ENCODE peak calls at places on chromosomes 7 and 10, in ten cellular contexts. C, H, Q, I, N, E, G, K, J and Z are unnamed samples.

GRCh38 chr10:99536400-99537254 is 3.9 kb downstream of the NKX2-3 start:
- DNase-seq in G (no peak), H (no peak), C (peak; percentile 92), I (no peak), E (no peak), Q (no peak), K (no peak), N (no peak), J (no peak), Z (no peak)

GRCh38 chr7:4733936-4734528 is 41.4 kb upstream of the AP5Z1 start:
- DNase-seq in J (no peak), I (no peak), E (no peak), K (no peak), G (no peak), C (no peak), H (no peak), N (no peak), Q (peak; percentile 51), Z (no peak)

GRCh38 chr10:83553366-83553765 is 585.9 kb upstream of the GHITM start:
- DNase-seq in H (no peak), I (no peak), E (no peak), C (no peak), J (no peak), Q (no peak), G (no peak), K (no peak), N (no peak), Z (no peak)

GRCh38 chr7:44764081-44764480 is 15.4 kb downstream of the ZMIZ2 start:
- DNase-seq in Q (no peak), E (no peak), H (no peak), G (no peak), C (no peak), N (no peak), K (no peak), I (no peak), J (no peak), Z (no peak)

GRCh38 chr7:149724661-149725425 is 48.5 kb downstream of the ZNF467 start:
- DNase-seq in E (no peak), Q (no peak), G (no peak), H (no peak), C (no peak), J (no peak), K (no peak), I (no peak), N (no peak), Z (no peak)

GRCh38 chr10:20768849-20769248 is 128.3 kb downstream of the NEBL start:
- DNase-seq in J (no peak), G (no peak), Q (no peak), E (no peak), I (no peak), N (no peak), H (no peak), K (no peak), C (peak; percentile 49), Z (no peak)

GRCh38 chr10:71600856-71601255 is 118.7 kb downstream of the C10orf105 start:
- DNase-seq in G (no peak), E (peak; percentile 55), Q (no peak), I (no peak), K (peak; percentile 64), C (no peak), J (peak; percentile 29), N (no peak), H (no peak), Z (no peak)

GRCh38 chr10:72069751-72070501 is 18.4 kb downstream of the SPOCK2 start:
- DNase-seq in I (no peak), K (no peak), E (no peak), C (peak; percentile 50), H (peak; percentile 24), G (no peak), N (no peak), Q (no peak), J (no peak), Z (no peak)

GRCh38 chr7:42232275-42232674 is 4.7 kb downstream of the GLI3 start:
- DNase-seq in Q (no peak), K (peak; percentile 15), E (peak; percentile 31), J (no peak), C (peak; percentile 83), H (no peak), I (no peak), N (no peak), G (no peak), Z (no peak)

DNA sequence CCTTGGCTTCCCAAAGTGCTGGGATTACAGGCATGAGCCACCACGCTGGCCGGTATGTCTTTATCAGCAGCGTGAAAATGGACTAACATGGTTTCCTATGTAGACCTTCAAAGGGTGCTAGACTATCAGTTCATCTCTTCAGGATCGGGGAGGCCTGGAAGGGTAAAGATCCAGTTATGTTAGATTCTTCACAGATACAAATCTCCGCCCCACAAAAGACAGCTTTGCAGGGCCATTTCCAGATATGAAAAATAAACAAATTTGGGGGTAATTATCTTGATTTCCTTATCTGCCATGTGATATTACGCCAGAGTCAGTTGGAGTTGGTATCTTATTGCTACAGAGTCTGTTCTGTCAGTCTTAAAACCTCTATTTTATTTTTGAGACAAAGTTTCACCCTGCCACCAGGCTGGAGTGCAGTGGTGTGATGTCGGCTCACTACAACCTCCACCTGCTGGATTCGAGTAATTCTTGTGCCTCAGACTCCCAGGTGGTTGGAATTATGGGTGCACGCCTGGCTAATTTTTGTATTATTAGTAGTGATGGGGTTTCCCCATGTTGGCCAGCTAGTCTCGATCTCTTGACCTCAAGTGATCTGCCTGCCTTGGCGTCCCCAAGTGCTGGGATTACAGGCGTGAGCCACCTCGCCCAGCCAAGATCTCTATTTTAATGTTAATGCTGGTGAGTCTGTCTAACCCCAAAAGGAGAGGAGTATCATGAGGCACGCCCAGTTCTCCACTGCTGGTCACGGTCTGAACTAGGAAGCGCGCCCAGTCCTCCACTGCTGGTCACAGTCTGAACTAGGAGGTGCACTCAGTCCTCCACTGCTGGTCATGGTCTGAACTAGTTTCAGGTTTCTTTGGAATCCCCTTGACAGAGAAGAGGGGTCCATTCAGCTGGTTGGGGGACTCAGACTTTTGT is 5.8 kb upstream of the LRRC27 start:
- DNase-seq in Q (no peak), I (no peak), G (no peak), C (no peak), N (no peak), E (no peak), J (no peak), H (no peak), K (no peak), Z (no peak)
- H3K4me3 ChIP-seq in Q (no peak overlapping the region), I (no peak overlapping the region), G (no peak overlapping the region), C (no peak overlapping the region), N (no peak overlapping the region), E (no peak overlapping the region), J (no peak overlapping the region), H (no peak overlapping the region), K (no peak overlapping the region), Z (no peak overlapping the region)

GRCh38 chr7:29619111-29619510 is 55.5 kb downstream of the PRR15 start:
- DNase-seq in E (no peak), K (no peak), N (no peak), G (no peak), H (no peak), I (no peak), Q (no peak), J (no peak), C (no peak), Z (no peak)
- H3K27ac ChIP-seq in E (no peak overlapping the region), K (no peak overlapping the region), N (no peak overlapping the region), G (no peak overlapping the region), H (no peak overlapping the region), I (no peak overlapping the region), Q (no peak overlapping the region), J (no peak overlapping the region), C (no peak overlapping the region), Z (no peak overlapping the region)

GRCh38 chr10:24685958-24686540 is 37.6 kb downstream of the ARHGAP21 start:
- DNase-seq in I (no peak), C (no peak), K (no peak), Q (no peak), G (no peak), H (no peak), N (no peak), E (peak; percentile 88), J (no peak), Z (no peak)

GRCh38 chr10:24695452-24695851 is 28.2 kb downstream of the ARHGAP21 start:
- DNase-seq in K (no peak), C (no peak), N (no peak), G (no peak), Q (no peak), I (no peak), J (no peak), H (no peak), E (no peak), Z (no peak)

GRCh38 chr10:24694086-24694485 is 29.6 kb downstream of the ARHGAP21 start:
- DNase-seq in N (no peak), I (no peak), C (no peak), G (no peak), J (no peak), Q (no peak), E (peak; percentile 47), K (no peak), H (no peak), Z (no peak)

GRCh38 chr10:24697080-24697479 is 26.6 kb downstream of the ARHGAP21 start:
- DNase-seq in Q (no peak), N (no peak), K (no peak), G (no peak), H (no peak), J (no peak), E (no peak), I (no peak), C (no peak), Z (no peak)

GRCh38 chr10:24691113-24691512 is 32.6 kb downstream of the ARHGAP21 start:
- DNase-seq in C (peak; percentile 21), I (no peak), Q (no peak), J (no peak), E (peak; percentile 17), N (no peak), G (no peak), K (no peak), H (peak; percentile 55), Z (no peak)
- H3K4me1 ChIP-seq in C (peaks cover 8% of the 10 kb centered on the region), I (peaks cover 62% of the 10 kb centered on the region), Q (peaks cover 11% of the 10 kb centered on the region), J (peaks cover 11% of the 10 kb centered on the region), E (peaks cover 8% of the 10 kb centered on the region), N (no peaks in the 10 kb centered on the region), G (no peaks in the 10 kb centered on the region), K (peaks cover 7% of the 10 kb centered on the region), H (peaks cover 35% of the 10 kb centered on the region), Z (no peaks in the 10 kb centered on the region)

GRCh38 chr7:139521439-139521838 is 2.0 kb upstream of the CLEC2L start:
- DNase-seq in N (no peak), Q (no peak), K (no peak), H (no peak), G (no peak), J (no peak), E (no peak), I (no peak), C (no peak), Z (no peak)

GRCh38 chr7:139523988-139524815 is 717 bp downstream of the CLEC2L start:
- DNase-seq in G (no peak), K (no peak), J (no peak), I (no peak), N (no peak), H (no peak), E (no peak), C (peak; percentile 39), Q (no peak), Z (no peak)

GRCh38 chr7:139525239-139525638 is 1.8 kb downstream of the CLEC2L start:
- DNase-seq in Q (no peak), K (no peak), G (no peak), I (no peak), J (no peak), N (no peak), E (no peak), H (no peak), C (no peak), Z (no peak)

GRCh38 chr7:139522830-139523198 is 671 bp upstream of the CLEC2L start:
- DNase-seq in H (no peak), G (no peak), N (no peak), K (no peak), Q (no peak), J (no peak), C (no peak), E (no peak), I (no peak), Z (no peak)

GRCh38 chr7:139523199-139523941 is at the start of gene CLEC2L:
- DNase-seq in K (no peak), E (no peak), N (no peak), C (peak; percentile 73), I (no peak), Q (no peak), H (no peak), G (no peak), J (no peak), Z (no peak)
- H3K4me3 ChIP-seq in K (no peak within 1 kb of the TSS), E (peak within 1 kb of the TSS; percentile 39), N (no peak within 1 kb of the TSS), C (peak within 1 kb of the TSS; percentile 53), I (peak within 1 kb of the TSS; percentile 22), Q (peak within 1 kb of the TSS; percentile 51), H (no peak within 1 kb of the TSS), G (no peak within 1 kb of the TSS), J (peak within 1 kb of the TSS; percentile 10), Z (peak within 1 kb of the TSS; percentile 37)